ENCODE peak calls at places on chromosomes 1 and 21, in five cellular contexts. D is hypothalamus, H is NB4, Q is AML-193, Z is retinal pigment epithelial cell. I is an unnamed sample.

GRCh38 chr1:17162941-17163340 is 42.0 kb upstream of the PADI1 start:
- DNase-seq in H (no peak), Q (no peak), D (no peak), Z (no peak), I (no peak)

GRCh38 chr1:208318150-208318734 is 74.1 kb upstream of the PLXNA2 start:
- DNase-seq in D (no peak), H (peak), Q (no peak), Z (no peak), I (no peak)

GRCh38 chr1:192491804-192492554 is 83.6 kb upstream of the RGS1 start:
- DNase-seq in Q (no peak), Z (no peak), H (no peak), D (no peak), I (no peak)

GRCh38 chr1:12177156-12177998 is 10.6 kb downstream of the TNFRSF1B start:
- DNase-seq in Q (no peak), D (no peak), H (no peak), Z (no peak), I (no peak)

GRCh38 chr21:38683222-38683621 is 122.5 kb upstream of the ETS2 start:
- DNase-seq in Q (no peak), Z (no peak), H (peak), D (no peak), I (no peak)

GRCh38 chr1:231500666-231501065 is 27.8 kb upstream of the TSNAX start:
- DNase-seq in D (no peak), H (no peak), Q (no peak), Z (no peak), I (no peak)

GRCh38 chr1:119732465-119733168 is 20.9 kb downstream of the PHGDH start:
- DNase-seq in Q (no peak), Z (no peak), D (peak), H (no peak), I (no peak)

GRCh38 chr1:101284021-101284420 is 47.2 kb downstream of the S1PR1 start:
- DNase-seq in Q (no peak), D (no peak), Z (no peak), H (no peak), I (peak)

I was measured in T-cell.